ENCODE peak calls at places on chromosomes 4 and X, in five cellular contexts. K is right atrium auricular region, I is mesendoderm, Q is HCT116, B is lung. J is an unnamed sample. For H3K4me1 and H3K27me3, the result is how much of the 10 kb centered on the place peaks cover.

GRCh38 chr4:56330691-56331090 is 56.6 kb downstream of the AASDH start:
- DNase-seq in K (no peak), I (peak), Q (no peak), B (no peak), J (no peak)

GRCh38 chr4:126916626-126917140 is 716.1 kb upstream of the INTU start:
- DNase-seq in K (no peak), I (no peak), Q (no peak), B (no peak), J (no peak)

GRCh38 chrX:118976599-118977340 is 2.4 kb downstream of the LONRF3 start:
- DNase-seq in K (no peak), I (peak), Q (no peak), B (peak), J (no peak)

GRCh38 chr4:10872833-10873517 is 188.4 kb upstream of the CLNK start:
- DNase-seq in K (no peak), I (no peak), Q (no peak), B (no peak), J (no peak)

GRCh38 chr4:46931981-46932380 is 22.9 kb upstream of the COX7B2 start:
- DNase-seq in K (no peak), I (peak), Q (no peak), B (no peak), J (no peak)

GRCh38 chr4:1872918-1873269 is 1.7 kb downstream of the NSD2 start:
- DNase-seq in K (no peak), I (no peak), Q (no peak), B (no peak), J (no peak)

GRCh38 chrX:154827624-154828408 is 6.6 kb downstream of the SMIM9 start:
- DNase-seq in K (no peak), I (no peak), Q (no peak), B (no peak), J (no peak)

GRCh38 chrX:131802836-131803626 is 220.1 kb upstream of the STK26 start:
- DNase-seq in K (no peak), I (peak), Q (no peak), B (peak), J (no peak)

GRCh38 chrX:12115377-12115776 is 22.9 kb upstream of the FRMPD4 start:
- DNase-seq in K (no peak), I (peak), Q (no peak), B (no peak), J (no peak)

GRCh38 chrX:150879855-150880807 is 18.3 kb downstream of the CD99L2 start:
- DNase-seq in K (no peak), I (no peak), Q (no peak), B (no peak), J (no peak)

GRCh38 chrX:56751071-56751470 is 22.0 kb downstream of the NBDY start:
- DNase-seq in K (no peak), I (no peak), Q (no peak), B (no peak), J (no peak)

GRCh38 chr4:16579866-16580265 is 318.6 kb downstream of the LDB2 start:
- DNase-seq in K (no peak), I (no peak), Q (no peak), B (no peak), J (no peak)

GRCh38 chrX:139691843-139692505 is 16.0 kb downstream of the MCF2 start:
- DNase-seq in K (no peak), I (peak), Q (no peak), B (no peak), J (no peak)

GRCh38 chr4:180141734-180142133 is 2101.5 kb upstream of the TENM3 start:
- DNase-seq in K (no peak), I (no peak), Q (no peak), B (no peak), J (no peak)

DNA sequence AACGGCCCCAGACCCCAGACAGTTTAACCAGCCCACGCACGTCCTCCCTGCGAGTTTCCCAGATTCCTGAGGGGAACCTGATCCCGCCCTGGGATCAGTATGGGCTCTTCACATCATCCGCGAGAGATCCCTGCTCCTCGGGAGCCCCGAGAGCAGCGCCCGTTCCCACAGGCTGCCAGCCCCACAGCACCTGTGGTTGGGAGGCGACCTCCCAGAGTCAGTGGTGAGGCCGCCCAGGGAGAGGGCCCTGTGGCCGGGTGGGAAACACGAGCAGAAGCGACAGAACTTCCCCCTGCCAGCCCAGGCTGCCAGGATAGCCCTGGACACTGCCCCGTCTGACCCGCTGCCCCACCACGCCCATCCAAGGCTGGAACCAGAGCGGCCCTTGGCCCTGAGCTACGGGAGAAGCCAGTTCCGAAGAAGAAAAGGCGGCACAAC is 32.8 kb downstream of the TSC22D3 start:
- DNase-seq in K (no peak), I (no peak), Q (no peak), B (no peak), J (no peak)
- H3K4me1 ChIP-seq in K (under half), I (under half), Q (under half), B (under half), J (under half)

GRCh38 chr4:175927121-175927520 is 115.1 kb upstream of the GPM6A start:
- DNase-seq in K (no peak), I (no peak), Q (no peak), B (no peak), J (no peak)

GRCh38 chr4:175929932-175930331 is 117.9 kb upstream of the GPM6A start:
- DNase-seq in K (no peak), I (no peak), Q (no peak), B (no peak), J (no peak)

GRCh38 chr4:175932116-175932515 is 120.1 kb upstream of the GPM6A start:
- DNase-seq in K (no peak), I (no peak), Q (no peak), B (no peak), J (no peak)

GRCh38 chr4:175929441-175929840 is 117.4 kb upstream of the GPM6A start:
- DNase-seq in K (no peak), I (no peak), Q (no peak), B (no peak), J (no peak)

GRCh38 chr4:175930471-175930870 is 118.4 kb upstream of the GPM6A start:
- DNase-seq in K (no peak), I (peak), Q (no peak), B (no peak), J (no peak)
- H3K27me3 ChIP-seq in K (under half), I (under half), Q (under half), B (under half), J (under half)

GRCh38 chrX:109709129-109709631 is 23.9 kb downstream of the ACSL4 start:
- DNase-seq in K (no peak), I (peak), Q (peak), B (no peak), J (no peak)

GRCh38 chrX:109716431-109717028 is 16.5 kb downstream of the ACSL4 start:
- DNase-seq in K (no peak), I (no peak), Q (no peak), B (no peak), J (no peak)

GRCh38 chrX:109710181-109710580 is 22.9 kb downstream of the ACSL4 start:
- DNase-seq in K (no peak), I (no peak), Q (no peak), B (no peak), J (no peak)

GRCh38 chrX:109719262-109719661 is 13.8 kb downstream of the ACSL4 start:
- DNase-seq in K (no peak), I (peak), Q (no peak), B (no peak), J (no peak)

GRCh38 chrX:109714340-109714958 is 18.6 kb downstream of the ACSL4 start:
- DNase-seq in K (no peak), I (no peak), Q (peak), B (no peak), J (no peak)
- H3K4me1 ChIP-seq in K (under half), I (under half), Q (under half), B (under half), J (under half)

GRCh38 chr4:173530326-173531062 is 465 bp upstream of the HAND2 start:
- DNase-seq in K (no peak), I (no peak), Q (no peak), B (no peak), J (no peak)

GRCh38 chr4:173528378-173529321 is 1.4 kb downstream of the HAND2 start:
- DNase-seq in K (no peak), I (peak), Q (no peak), B (no peak), J (no peak)

GRCh38 chr4:173532725-173533511 is 2.9 kb upstream of the HAND2 start:
- DNase-seq in K (no peak), I (no peak), Q (no peak), B (no peak), J (no peak)

GRCh38 chr4:173529505-173530325 is at the start of gene HAND2:
- DNase-seq in K (peak), I (peak), Q (no peak), B (no peak), J (no peak)

GRCh38 chr4:173531085-173531965 is 1.3 kb upstream of the HAND2 start:
- DNase-seq in K (no peak), I (peak), Q (no peak), B (no peak), J (no peak)
- H3K27me3 ChIP-seq in K (under half), I (half or more), Q (under half), B (under half), J (half or more)

DNA sequence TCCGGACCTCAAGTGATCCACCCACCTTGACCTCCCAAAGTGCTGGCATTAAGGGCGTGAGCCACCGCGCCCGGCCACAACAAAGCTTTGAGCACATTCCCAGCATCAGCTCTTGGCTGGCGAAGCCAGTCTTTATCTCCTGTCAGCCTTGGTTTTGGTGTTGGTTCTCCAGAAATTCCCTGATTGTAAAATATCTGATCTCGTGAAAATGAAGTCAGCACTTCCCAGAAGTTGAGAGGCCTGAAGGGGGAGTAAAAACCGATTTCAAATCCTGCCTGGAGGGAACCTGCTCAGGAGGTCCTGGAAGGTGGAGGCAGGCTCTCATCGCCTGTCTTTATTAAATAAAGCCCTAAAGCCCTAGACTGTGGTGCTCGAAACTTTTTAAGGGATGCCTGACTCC is 33.6 kb downstream of the PTTG2 start:
- DNase-seq in K (no peak), I (peak), Q (no peak), B (no peak), J (no peak)
- H3K4me1 ChIP-seq in K (under half), I (under half), Q (under half), B (under half), J (under half)

DNA sequence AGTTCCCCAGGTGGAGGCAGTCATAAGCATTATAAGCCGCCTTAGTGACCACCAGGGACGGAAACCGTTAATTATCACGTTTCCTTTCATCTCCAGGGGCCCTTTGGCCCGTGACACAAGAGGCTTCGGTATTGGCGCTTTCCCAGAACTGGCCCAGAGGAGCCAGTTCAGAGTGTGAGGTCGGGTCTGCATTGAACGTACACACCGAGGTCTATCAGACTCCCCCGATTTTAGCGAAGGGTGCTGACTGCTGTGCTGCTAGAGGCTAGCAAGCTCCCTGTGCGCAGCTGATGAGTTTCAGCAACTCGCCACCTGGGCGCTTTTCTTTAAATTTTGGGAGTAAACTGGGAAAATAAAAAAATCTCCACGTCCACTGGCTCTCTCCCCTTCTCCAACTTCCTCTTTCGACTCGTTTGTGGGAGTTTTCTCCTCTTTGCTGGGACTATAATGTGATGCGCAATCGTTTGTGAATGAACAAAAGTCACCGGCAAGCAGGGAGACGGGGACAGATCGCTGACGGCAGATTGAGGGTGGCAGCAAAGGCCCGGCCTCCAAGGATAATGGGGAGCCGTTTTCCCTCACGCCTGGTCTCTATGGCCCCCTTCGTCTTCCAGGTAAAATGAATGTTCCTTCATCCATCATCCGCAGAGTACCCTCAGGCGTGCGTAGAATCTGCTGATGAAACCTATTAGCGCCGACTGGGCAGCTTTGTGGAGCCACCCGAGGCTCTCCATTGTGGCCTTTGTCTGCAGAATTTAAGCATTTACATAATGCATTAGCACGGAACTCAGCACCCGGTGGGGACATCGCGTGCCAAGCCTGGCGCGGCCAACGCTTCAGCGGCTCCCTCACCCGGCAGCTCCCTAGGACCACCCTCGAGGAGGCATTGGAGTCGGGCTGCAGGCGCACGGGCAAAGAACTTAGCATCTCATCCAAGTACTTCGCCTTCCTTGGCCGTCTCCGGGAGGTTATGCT is 1.6 kb upstream of the LRAT start:
- DNase-seq in K (no peak), I (peak), Q (no peak), B (no peak), J (no peak)
- H3K27me3 ChIP-seq in K (under half), I (under half), Q (under half), B (under half), J (under half)

GRCh38 chr4:173192375-173193162 is 24.0 kb downstream of the GALNT7 start:
- DNase-seq in K (no peak), I (no peak), Q (no peak), B (no peak), J (no peak)
- H3K4me1 ChIP-seq in K (under half), I (under half), Q (half or more), B (under half), J (under half)

DNA sequence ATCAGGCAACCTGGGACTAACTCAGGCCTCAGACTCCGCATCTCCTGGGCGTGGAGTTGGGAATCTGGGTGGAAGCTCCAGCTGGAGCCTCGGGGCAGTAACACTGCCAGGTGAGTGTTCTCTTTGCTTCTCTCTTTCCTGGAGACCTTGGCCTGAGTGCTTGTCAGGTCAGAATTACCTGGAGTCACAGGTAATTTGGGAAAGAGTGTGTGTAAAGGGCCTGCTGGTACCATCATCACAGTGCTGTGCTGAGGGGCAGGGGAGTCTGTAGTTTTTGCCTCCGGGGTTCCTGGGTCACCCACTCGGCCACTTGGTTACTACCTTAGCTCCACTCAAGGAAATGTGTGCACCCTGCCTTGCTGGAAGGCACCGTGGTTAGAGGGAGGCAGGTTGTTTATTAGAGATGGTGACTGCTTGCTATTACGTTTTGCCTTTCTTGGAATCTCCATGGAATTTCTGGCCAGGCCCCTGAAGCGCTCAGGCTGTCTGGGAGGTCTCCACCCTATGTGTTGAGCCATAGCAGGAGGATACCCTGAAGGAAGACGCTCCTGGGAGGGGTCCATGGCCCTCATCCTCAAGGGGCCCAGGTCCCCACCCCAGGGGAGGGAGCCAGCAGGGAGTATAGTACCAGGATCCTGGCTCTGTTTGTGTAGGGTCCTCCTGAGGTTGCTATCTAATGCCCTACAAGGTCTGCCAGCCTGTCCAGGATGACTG is 2.9 kb downstream of the GPR78 start:
- DNase-seq in K (no peak), I (no peak), Q (no peak), B (no peak), J (no peak)
- H3K27me3 ChIP-seq in K (under half), I (under half), Q (under half), B (under half), J (under half)

DNA sequence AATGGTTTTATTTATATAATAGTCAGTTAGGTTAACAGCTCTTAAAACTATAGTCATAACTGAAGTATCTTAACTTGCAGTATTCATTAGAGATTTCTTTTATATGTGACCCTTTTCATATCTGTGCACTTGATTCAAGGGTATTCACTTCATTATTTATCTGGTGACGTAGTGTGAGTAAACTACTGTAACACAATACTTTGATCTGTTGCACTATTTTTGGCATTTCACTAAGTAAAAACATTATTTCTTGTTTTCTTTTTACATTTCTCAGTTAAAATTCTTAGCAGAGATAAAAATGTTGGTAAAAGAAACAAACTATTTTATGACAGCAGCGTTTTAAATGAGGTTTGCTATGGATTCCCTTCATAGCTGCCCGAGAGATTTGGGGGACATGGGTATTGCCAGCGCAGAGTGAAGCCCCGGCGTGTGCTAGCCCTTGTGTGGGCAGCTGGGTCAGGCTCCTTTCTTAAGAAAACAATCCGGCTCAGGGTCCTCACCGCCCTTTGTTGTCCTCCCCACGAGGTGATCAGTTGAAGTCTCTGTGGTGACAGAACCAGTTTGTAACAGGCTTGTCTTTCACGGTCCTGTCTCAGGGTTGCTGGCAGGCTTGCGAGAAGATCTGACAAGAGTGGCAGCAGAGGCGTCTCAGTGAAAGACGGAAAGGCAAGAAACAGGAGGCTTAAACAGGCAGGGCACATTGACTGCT is 293.4 kb downstream of the BMPR1B start:
- DNase-seq in K (no peak), I (peak), Q (no peak), B (no peak), J (no peak)
- H3K4me1 ChIP-seq in K (under half), I (under half), Q (under half), B (under half), J (under half)

GRCh38 chr4:73588613-73589012 is 31.6 kb downstream of the RASSF6 start:
- DNase-seq in K (no peak), I (no peak), Q (no peak), B (no peak), J (no peak)
- H3K27me3 ChIP-seq in K (under half), I (under half), Q (under half), B (under half), J (under half)

J was measured in keratinocyte.